ENCODE peak calls at places on chromosome 1, in four cellular contexts. One of them, this sample, is unnamed.

GRCh38 chr1:168488153-168488552 is 55.6 kb downstream of the XCL2 start:
- DNase-seq in K562: no peak
- DNase-seq in HepG2: no peak
- DNase-seq in A549: no peak
- DNase-seq in this sample: no peak

GRCh38 chr1:77347646-77348045 is 65.8 kb downstream of the AK5 start:
- DNase-seq in A549: peak; percentile 93
- DNase-seq in HepG2: peak; percentile 6
- DNase-seq in K562: peak; percentile 61
- DNase-seq in this sample: peak; percentile 13

GRCh38 chr1:46820076-46820475 is 21.2 kb downstream of the CYP4B1 start:
- DNase-seq in HepG2: no peak
- DNase-seq in A549: no peak
- DNase-seq in K562: no peak
- DNase-seq in this sample: no peak

GRCh38 chr1:79974659-79975058 is 968.1 kb upstream of the ADGRL4 start:
- DNase-seq in A549: no peak
- DNase-seq in K562: no peak
- DNase-seq in HepG2: no peak
- DNase-seq in this sample: no peak

GRCh38 chr1:60886793-60887331 is 195.5 kb upstream of the NFIA start:
- DNase-seq in A549: no peak
- DNase-seq in K562: peak; percentile 34
- DNase-seq in HepG2: no peak
- DNase-seq in this sample: no peak

GRCh38 chr1:2121071-2121691 is 71.0 kb downstream of the PRKCZ start:
- DNase-seq in HepG2: no peak
- DNase-seq in A549: no peak
- DNase-seq in K562: no peak
- DNase-seq in this sample: no peak

GRCh38 chr1:96313216-96313615 is 408.4 kb upstream of the PTBP2 start:
- DNase-seq in A549: no peak
- DNase-seq in HepG2: no peak
- DNase-seq in K562: no peak
- DNase-seq in this sample: peak; percentile 40

GRCh38 chr1:77533660-77534295 is 148.7 kb downstream of the ZZZ3 start:
- DNase-seq in K562: peak; percentile 68
- DNase-seq in HepG2: peak; percentile 40
- DNase-seq in A549: peak; percentile 67
- DNase-seq in this sample: peak; percentile 80

GRCh38 chr1:158107926-158108325 is 72.8 kb upstream of the CD1D start:
- DNase-seq in K562: no peak
- DNase-seq in HepG2: no peak
- DNase-seq in A549: no peak
- DNase-seq in this sample: no peak

GRCh38 chr1:245310605-245311531 is 156.1 kb downstream of the KIF26B start:
- DNase-seq in A549: no peak
- DNase-seq in HepG2: no peak
- DNase-seq in K562: no peak
- DNase-seq in this sample: no peak

GRCh38 chr1:39836595-39837110 is 46.7 kb downstream of the TRIT1 start:
- DNase-seq in K562: no peak
- DNase-seq in HepG2: no peak
- DNase-seq in A549: no peak
- DNase-seq in this sample: no peak

GRCh38 chr1:66013371-66013770 is 220.7 kb downstream of the PDE4B start:
- DNase-seq in K562: no peak
- DNase-seq in A549: no peak
- DNase-seq in HepG2: no peak
- DNase-seq in this sample: no peak

GRCh38 chr1:222974496-222974895 is 159.7 kb downstream of the DISP1 start:
- DNase-seq in HepG2: no peak
- DNase-seq in A549: no peak
- DNase-seq in K562: no peak
- DNase-seq in this sample: peak; percentile 28

GRCh38 chr1:7595338-7595737 is 175.8 kb upstream of the VAMP3 start:
- DNase-seq in K562: no peak
- DNase-seq in HepG2: no peak
- DNase-seq in A549: no peak
- DNase-seq in this sample: no peak

DNA sequence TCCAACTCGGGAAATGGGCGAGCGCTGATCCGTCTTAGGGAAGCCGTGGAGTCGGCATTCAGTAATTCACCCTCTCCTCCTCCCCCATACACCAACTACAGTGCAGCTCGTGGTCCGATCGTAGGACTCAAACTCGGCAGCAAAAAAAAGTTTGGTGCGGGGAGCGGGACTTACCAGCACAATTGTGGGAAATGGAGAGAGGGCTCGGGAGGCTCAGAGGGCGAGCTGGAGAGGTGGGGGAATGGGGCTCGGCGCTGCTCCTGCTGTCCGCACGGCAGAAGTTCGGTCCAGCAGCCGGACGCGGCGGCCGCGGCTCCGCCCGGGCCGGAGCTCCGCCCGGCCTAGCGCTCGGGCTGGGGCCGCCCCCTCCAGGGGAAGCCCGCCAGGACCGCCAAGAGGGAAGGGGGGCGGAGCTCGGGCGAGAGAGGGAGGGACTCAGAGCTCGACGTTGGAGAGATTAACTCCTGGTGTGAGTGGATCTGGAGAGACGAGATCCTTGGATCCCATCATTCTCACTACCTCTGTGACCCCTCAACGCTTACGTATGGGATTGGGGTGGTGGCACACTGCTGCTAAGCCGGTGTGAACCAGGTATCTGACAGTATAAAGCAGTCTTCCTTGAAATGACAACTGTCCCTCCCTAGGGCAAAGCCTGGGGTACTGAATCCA is 744 bp upstream of the PIAS3 start:
- DNase-seq in HepG2: peak; percentile 73
- DNase-seq in A549: peak; percentile 82
- DNase-seq in K562: peak; percentile 94
- DNase-seq in this sample: peak; percentile 92
- TF ChIP-seq POLR2A in HepG2: peak; percentile 72
- TF ChIP-seq POLR2A in A549: peak; percentile 69
- TF ChIP-seq POLR2A in K562: peak; percentile 74
- TF ChIP-seq POLR2A in this sample: peak; percentile 36

GRCh38 chr1:235932090-235932510 is 65.4 kb upstream of the LYST start:
- DNase-seq in K562: no peak
- DNase-seq in HepG2: no peak
- DNase-seq in A549: no peak
- DNase-seq in this sample: no peak
- TF ChIP-seq MYC in K562: no peak
- TF ChIP-seq MYC in HepG2: no peak
- TF ChIP-seq MYC in A549: no peak
- TF ChIP-seq MYC in this sample: no peak

DNA sequence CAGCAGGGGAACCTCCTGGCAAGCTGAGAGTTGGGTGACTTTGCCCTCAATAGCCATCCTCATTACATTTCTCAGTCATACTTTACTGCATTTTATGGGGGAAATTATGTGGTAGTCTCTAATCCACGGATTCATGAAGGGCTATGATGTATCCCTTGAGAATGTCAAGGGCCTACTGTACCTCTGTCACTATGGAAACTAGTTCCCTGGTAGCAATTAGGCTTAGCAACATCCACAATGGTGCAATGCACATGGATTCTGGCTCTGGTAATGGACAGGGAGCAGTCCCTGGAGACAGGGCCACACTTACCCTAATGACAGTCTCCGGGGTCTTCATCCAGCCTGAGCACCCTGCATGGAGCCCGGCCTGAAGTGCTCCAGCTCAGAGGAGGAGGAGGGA is 26.5 kb downstream of the LRRN2 start:
- DNase-seq in A549: no peak
- DNase-seq in HepG2: no peak
- DNase-seq in K562: no peak
- DNase-seq in this sample: no peak
- TF ChIP-seq JUN in A549: no peak
- TF ChIP-seq JUN in HepG2: no peak
- TF ChIP-seq JUN in K562: no peak
- TF ChIP-seq JUN in this sample: no peak

GRCh38 chr1:29230553-29231378 is at the start of gene MECR:
- DNase-seq in A549: peak; percentile 91
- DNase-seq in HepG2: peak; percentile 83
- DNase-seq in K562: peak; percentile 99
- DNase-seq in this sample: peak; percentile 94
- TF ChIP-seq POLR2A in A549: peak; percentile 67
- TF ChIP-seq POLR2A in HepG2: no peak
- TF ChIP-seq POLR2A in K562: peak; percentile 91
- TF ChIP-seq POLR2A in this sample: peak; percentile 92

GRCh38 chr1:86854352-86854751 is 59.6 kb downstream of the SELENOF start:
- DNase-seq in A549: no peak
- DNase-seq in HepG2: no peak
- DNase-seq in K562: no peak
- DNase-seq in this sample: no peak
- TF ChIP-seq MYC in A549: no peak
- TF ChIP-seq MYC in HepG2: no peak
- TF ChIP-seq MYC in K562: no peak
- TF ChIP-seq MYC in this sample: no peak

GRCh38 chr1:34129630-34130029 is 35.4 kb downstream of the CSMD2 start:
- DNase-seq in HepG2: no peak
- DNase-seq in K562: no peak
- DNase-seq in A549: no peak
- DNase-seq in this sample: no peak

GRCh38 chr1:34131396-34132160 is 33.5 kb downstream of the CSMD2 start:
- DNase-seq in HepG2: no peak
- DNase-seq in K562: no peak
- DNase-seq in A549: no peak
- DNase-seq in this sample: no peak

GRCh38 chr1:34130306-34130705 is 34.7 kb downstream of the CSMD2 start:
- DNase-seq in HepG2: no peak
- DNase-seq in K562: no peak
- DNase-seq in A549: no peak
- DNase-seq in this sample: no peak

GRCh38 chr1:34128186-34128889 is 36.7 kb downstream of the CSMD2 start:
- DNase-seq in A549: no peak
- DNase-seq in HepG2: no peak
- DNase-seq in K562: no peak
- DNase-seq in this sample: no peak

DNA sequence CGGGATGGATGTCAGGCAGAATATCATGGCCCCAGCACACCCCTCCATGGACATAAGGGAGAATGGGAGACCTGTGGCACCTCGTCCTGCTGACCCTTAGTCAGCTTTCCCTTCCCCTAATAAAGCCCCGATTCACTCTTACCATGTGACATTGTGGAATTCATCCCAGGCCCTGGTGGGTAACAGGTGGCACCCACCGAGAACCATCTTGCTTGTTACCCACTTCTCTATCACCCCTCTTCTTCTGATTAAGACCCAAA is 32.9 kb downstream of the CSMD2 start:
- DNase-seq in HepG2: no peak
- DNase-seq in A549: no peak
- DNase-seq in K562: no peak
- DNase-seq in this sample: no peak
- TF ChIP-seq JUN in HepG2: no peak
- TF ChIP-seq JUN in A549: no peak
- TF ChIP-seq JUN in K562: no peak
- TF ChIP-seq JUN in this sample: no peak

GRCh38 chr1:235160965-235161684 is at the start of gene RBM34:
- DNase-seq in K562: peak; percentile 95
- DNase-seq in A549: peak; percentile 89
- DNase-seq in HepG2: peak; percentile 89
- DNase-seq in this sample: peak; percentile 93
- TF ChIP-seq POLR2A in K562: peak; percentile 99
- TF ChIP-seq POLR2A in A549: peak; percentile 96
- TF ChIP-seq POLR2A in HepG2: peak; percentile 96
- TF ChIP-seq POLR2A in this sample: peak; percentile 93

This sample was measured in endothelial cell of umbilical vein.